ENCODE peak calls at places on chromosomes 4 and X, in ten cellular contexts. C is stomach; P is uterus; L is psoas muscle; F is cardiac muscle cell; Z is tibial nerve; N is HepG2; V is heart left ventricle; K is adrenal gland; J is CD4-positive, CD25-positive, alpha-beta regulatory T cell. W is an unnamed sample.

GRCh38 chr4:162475221-162475620 is 311.4 kb upstream of the FSTL5 start:
- DNase-seq in C (no peak), P (no peak), L (no peak), F (peak; percentile 44), Z (no peak), N (no peak), V (no peak), K (no peak), J (no peak), W (no peak)

GRCh38 chr4:3851881-3852280 is 85.7 kb downstream of the ADRA2C start:
- DNase-seq in C (no peak), P (no peak), L (no peak), F (no peak), Z (no peak), N (no peak), V (no peak), K (no peak), J (no peak), W (no peak)

GRCh38 chrX:10360121-10360520 is 203.3 kb downstream of the CLCN4 start:
- DNase-seq in C (no peak), P (peak; percentile 13), L (peak; percentile 18), F (no peak), Z (peak; percentile 4), N (no peak), V (no peak), K (no peak), J (no peak), W (peak; percentile 0)

GRCh38 chr4:128513664-128514484 is 226.3 kb upstream of the PGRMC2 start:
- DNase-seq in C (no peak), P (no peak), L (no peak), F (no peak), Z (no peak), N (no peak), V (no peak), K (no peak), J (no peak), W (no peak)

GRCh38 chrX:71224969-71225368 is 1.9 kb downstream of the GJB1 start:
- DNase-seq in C (no peak), P (no peak), L (no peak), F (no peak), Z (no peak), N (peak; percentile 55), V (no peak), K (no peak), J (no peak), W (no peak)

GRCh38 chr4:5391492-5391891 is 316.9 kb downstream of the EVC2 start:
- DNase-seq in C (no peak), P (no peak), L (no peak), F (no peak), Z (no peak), N (no peak), V (no peak), K (no peak), J (no peak), W (no peak)

GRCh38 chr4:160403066-160403465 is 1300.2 kb downstream of the RAPGEF2 start:
- DNase-seq in C (no peak), P (no peak), L (no peak), F (no peak), Z (no peak), N (no peak), V (no peak), K (no peak), J (no peak), W (no peak)

GRCh38 chrX:79117078-79117477 is 27.4 kb upstream of the GPR174 start:
- DNase-seq in C (no peak), P (no peak), L (no peak), F (no peak), Z (no peak), N (no peak), V (no peak), K (no peak), J (no peak), W (no peak)

GRCh38 chr4:74375824-74376426 is 11.0 kb downstream of the EREG start:
- DNase-seq in C (peak; percentile 83), P (no peak), L (no peak), F (no peak), Z (no peak), N (no peak), V (no peak), K (no peak), J (no peak), W (no peak)

GRCh38 chrX:40539214-40540142 is 41.3 kb upstream of the ATP6AP2 start:
- DNase-seq in C (no peak), P (peak; percentile 58), L (peak; percentile 49), F (peak; percentile 42), Z (peak; percentile 9), N (no peak), V (peak; percentile 57), K (no peak), J (peak; percentile 69), W (no peak)

GRCh38 chr4:19936471-19936870 is 315.2 kb upstream of the SLIT2 start:
- DNase-seq in C (no peak), P (no peak), L (no peak), F (no peak), Z (no peak), N (no peak), V (no peak), K (no peak), J (no peak), W (no peak)

GRCh38 chrX:112081781-112082482 is 644 bp downstream of the TRPC5 start:
- DNase-seq in C (no peak), P (no peak), L (no peak), F (peak; percentile 12), Z (no peak), N (no peak), V (no peak), K (no peak), J (no peak), W (no peak)

GRCh38 chr4:152572417-152573086 is 36.7 kb upstream of the FBXW7 start:
- DNase-seq in C (no peak), P (no peak), L (no peak), F (no peak), Z (no peak), N (no peak), V (no peak), K (no peak), J (no peak), W (no peak)

GRCh38 chr4:96131186-96131585 is 291.3 kb downstream of the PDHA2 start:
- DNase-seq in C (no peak), P (no peak), L (no peak), F (no peak), Z (no peak), N (no peak), V (no peak), K (no peak), J (no peak), W (no peak)

GRCh38 chr4:73869130-73870055 is at the start of gene CXCL1:
- DNase-seq in C (peak; percentile 50), P (peak; percentile 20), L (peak; percentile 36), F (peak; percentile 56), Z (no peak), N (no peak), V (peak; percentile 59), K (peak; percentile 23), J (no peak), W (no peak)

DNA sequence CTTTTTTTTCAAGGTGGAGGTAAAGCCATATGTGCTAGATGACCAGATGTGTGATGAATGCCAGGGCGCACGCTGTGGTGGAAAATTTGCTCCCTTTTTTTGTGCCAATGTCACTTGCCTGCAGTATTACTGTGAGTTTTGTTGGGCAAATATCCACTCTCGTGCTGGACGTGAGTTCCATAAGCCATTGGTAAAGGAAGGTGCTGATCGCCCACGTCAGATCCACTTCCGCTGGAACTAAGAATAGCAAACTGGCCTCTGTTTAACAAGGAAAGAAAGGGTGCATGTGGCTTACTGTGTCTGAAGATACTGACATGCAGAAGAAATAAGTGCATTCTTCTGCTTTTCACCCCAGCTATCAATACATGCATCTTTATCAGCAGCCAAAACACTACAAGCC is 63.9 kb downstream of the CPEB2 start:
- DNase-seq in C (no peak), P (no peak), L (no peak), F (peak; percentile 62), Z (no peak), N (no peak), V (no peak), K (no peak), J (no peak), W (no peak)
- H3K27ac ChIP-seq in C (no peak overlapping the region), P (no peak overlapping the region), L (no peak overlapping the region), F (peak overlapping the region; percentile 85), Z (no peak overlapping the region), N (no peak overlapping the region), V (no peak overlapping the region), K (no peak overlapping the region), J (no peak overlapping the region), W (no peak overlapping the region)

DNA sequence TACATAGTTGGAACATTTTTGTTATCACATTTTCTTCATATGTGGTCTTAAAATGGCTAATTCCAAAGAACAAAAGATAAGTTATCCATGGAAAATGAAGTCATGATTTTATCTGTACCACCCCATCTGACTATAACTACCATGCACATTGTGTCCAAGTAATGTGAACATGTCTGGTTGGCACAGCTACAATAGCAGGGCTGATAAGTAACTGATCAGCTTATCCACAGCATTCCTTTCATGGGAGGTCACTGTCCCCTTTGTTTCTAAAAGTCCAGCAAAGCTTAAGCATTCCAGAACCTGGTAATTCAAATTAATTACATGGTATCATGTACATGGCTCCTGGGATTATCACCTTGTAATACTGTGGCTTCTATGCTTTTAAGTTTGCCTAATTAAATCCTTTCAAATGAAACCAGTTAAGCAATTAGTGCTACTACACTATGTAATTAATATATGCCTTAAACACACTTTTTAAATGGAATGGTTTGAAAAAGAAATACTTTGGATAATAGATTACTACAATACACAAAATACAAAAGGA is 21.1 kb upstream of the SORBS2 start:
- DNase-seq in C (no peak), P (no peak), L (no peak), F (no peak), Z (no peak), N (peak; percentile 66), V (no peak), K (no peak), J (no peak), W (no peak)
- H3K27ac ChIP-seq in C (peak overlapping the region; percentile 33), P (no peak overlapping the region), L (no peak overlapping the region), F (peak overlapping the region; percentile 84), Z (no peak overlapping the region), N (no peak overlapping the region), V (peak overlapping the region; percentile 50), K (no peak overlapping the region), J (no peak overlapping the region), W (no peak overlapping the region)

GRCh38 chrX:31185884-31186283 is 114.0 kb upstream of the FTHL17 start:
- DNase-seq in C (no peak), P (no peak), L (no peak), F (no peak), Z (no peak), N (no peak), V (no peak), K (no peak), J (no peak), W (no peak)
- H3K27ac ChIP-seq in C (no peak overlapping the region), P (no peak overlapping the region), L (no peak overlapping the region), F (no peak overlapping the region), Z (no peak overlapping the region), N (no peak overlapping the region), V (no peak overlapping the region), K (no peak overlapping the region), J (no peak overlapping the region), W (no peak overlapping the region)

DNA sequence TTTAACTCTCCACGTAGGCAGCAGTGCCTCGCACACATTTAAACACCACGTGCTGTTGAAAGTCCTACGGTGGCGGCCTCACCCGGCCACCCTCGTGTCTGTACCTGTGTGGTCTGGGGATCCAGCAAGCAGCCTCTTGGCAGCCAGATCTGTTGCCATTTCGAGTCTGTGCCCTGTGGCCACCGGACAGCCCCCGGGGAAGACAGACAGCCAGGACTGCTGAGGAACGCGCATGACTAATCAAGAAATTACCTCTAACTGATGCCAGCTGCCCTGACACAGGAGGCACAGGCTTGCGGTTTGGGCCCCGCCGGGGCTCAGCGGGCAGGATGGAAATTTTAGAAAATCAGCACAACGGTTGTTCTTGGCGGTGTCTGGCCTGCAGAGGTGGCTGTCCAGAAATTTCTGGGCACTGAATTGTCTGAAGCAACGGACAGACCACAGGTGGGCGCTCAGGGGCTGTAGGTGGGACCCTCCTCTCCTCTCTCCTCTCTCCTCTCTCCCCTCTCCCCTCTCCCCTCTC is 15.6 kb upstream of the ASMTL start:
- DNase-seq in C (peak; percentile 50), P (no peak), L (no peak), F (no peak), Z (no peak), N (no peak), V (no peak), K (no peak), J (peak; percentile 64), W (no peak)
- H3K27ac ChIP-seq in C (no peak overlapping the region), P (no peak overlapping the region), L (no peak overlapping the region), F (no peak overlapping the region), Z (no peak overlapping the region), N (no peak overlapping the region), V (no peak overlapping the region), K (no peak overlapping the region), J (peak overlapping the region; percentile 81), W (no peak overlapping the region)

W was measured in caudate nucleus.